ENCODE peak calls at places on chromosomes 3 and 15, in six cellular contexts. One of them, this sample, is unnamed.

GRCh38 chr3:167843483-167843882 is 108.0 kb downstream of the SERPINI1 start:
- DNase-seq in HEK293T: no peak
- DNase-seq in EL: no peak
- DNase-seq in NCI-H2171 treated with DMSO at 0.1 percent for 48 hours: no peak
- DNase-seq in kidney: no peak
- DNase-seq in activated T-cell treated with anti-CD3 and anti-CD28 coated beads, Interleukin-2, amount 50 U/mL, for 48 hours: no peak
- DNase-seq in this sample: no peak

GRCh38 chr3:111681705-111682426 is 86.7 kb upstream of the ZBED2 start:
- DNase-seq in HEK293T: no peak
- DNase-seq in EL: no peak
- DNase-seq in NCI-H2171 treated with DMSO at 0.1 percent for 48 hours: no peak
- DNase-seq in kidney: no peak
- DNase-seq in activated T-cell treated with anti-CD3 and anti-CD28 coated beads, Interleukin-2, amount 50 U/mL, for 48 hours: no peak
- DNase-seq in this sample: no peak

GRCh38 chr3:58173029-58173669 is 37.6 kb downstream of the DNASE1L3 start:
- DNase-seq in HEK293T: no peak
- DNase-seq in EL: no peak
- DNase-seq in NCI-H2171 treated with DMSO at 0.1 percent for 48 hours: peak
- DNase-seq in kidney: no peak
- DNase-seq in activated T-cell treated with anti-CD3 and anti-CD28 coated beads, Interleukin-2, amount 50 U/mL, for 48 hours: no peak
- DNase-seq in this sample: no peak

GRCh38 chr15:39506146-39506545 is 74.7 kb upstream of the THBS1 start:
- DNase-seq in HEK293T: no peak
- DNase-seq in EL: no peak
- DNase-seq in NCI-H2171 treated with DMSO at 0.1 percent for 48 hours: no peak
- DNase-seq in kidney: no peak
- DNase-seq in activated T-cell treated with anti-CD3 and anti-CD28 coated beads, Interleukin-2, amount 50 U/mL, for 48 hours: no peak
- DNase-seq in this sample: no peak

GRCh38 chr3:147538034-147538433 is 128.9 kb downstream of the ZIC1 start:
- DNase-seq in HEK293T: no peak
- DNase-seq in EL: no peak
- DNase-seq in NCI-H2171 treated with DMSO at 0.1 percent for 48 hours: no peak
- DNase-seq in kidney: no peak
- DNase-seq in activated T-cell treated with anti-CD3 and anti-CD28 coated beads, Interleukin-2, amount 50 U/mL, for 48 hours: no peak
- DNase-seq in this sample: no peak

GRCh38 chr3:57951106-57951882 is 56.9 kb upstream of the FLNB start:
- DNase-seq in HEK293T: peak
- DNase-seq in EL: peak
- DNase-seq in NCI-H2171 treated with DMSO at 0.1 percent for 48 hours: no peak
- DNase-seq in kidney: peak
- DNase-seq in activated T-cell treated with anti-CD3 and anti-CD28 coated beads, Interleukin-2, amount 50 U/mL, for 48 hours: no peak
- DNase-seq in this sample: peak

GRCh38 chr3:118544458-118544857 is 490.2 kb downstream of the IGSF11 start:
- DNase-seq in HEK293T: no peak
- DNase-seq in EL: no peak
- DNase-seq in NCI-H2171 treated with DMSO at 0.1 percent for 48 hours: peak
- DNase-seq in kidney: no peak
- DNase-seq in activated T-cell treated with anti-CD3 and anti-CD28 coated beads, Interleukin-2, amount 50 U/mL, for 48 hours: no peak
- DNase-seq in this sample: no peak

GRCh38 chr3:73461582-73461981 is 163.2 kb downstream of the PDZRN3 start:
- DNase-seq in HEK293T: no peak
- DNase-seq in EL: peak
- DNase-seq in NCI-H2171 treated with DMSO at 0.1 percent for 48 hours: no peak
- DNase-seq in kidney: peak
- DNase-seq in activated T-cell treated with anti-CD3 and anti-CD28 coated beads, Interleukin-2, amount 50 U/mL, for 48 hours: no peak
- DNase-seq in this sample: no peak